ENCODE peak calls at places on chromosomes 16 and 17, in five cellular contexts. R is ascending aorta, M is sigmoid colon, W is thoracic aorta, U is GM13977. O is an unnamed sample.

GRCh38 chr16:16120382-16121184 is 102.7 kb downstream of the ABCC6 start:
- DNase-seq in U (no peak), W (no peak), M (peak), R (no peak), O (no peak)

GRCh38 chr16:85309656-85310587 is 197.7 kb upstream of the CIBAR2 start:
- DNase-seq in U (peak), W (no peak), M (peak), R (no peak), O (no peak)

GRCh38 chr16:85395207-85395912 is 217.8 kb upstream of the GSE1 start:
- DNase-seq in U (peak), M (peak), W (peak), R (peak), O (peak)

GRCh38 chr17:731943-732787 is at the start of gene TLCD3A:
- DNase-seq in M (peak), W (no peak), R (no peak), U (peak), O (no peak)

GRCh38 chr17:63995626-63996025 is 2.5 kb upstream of the PRR29 start:
- DNase-seq in M (peak), U (no peak), R (no peak), W (no peak), O (no peak)

GRCh38 chr16:1457489-1458245 is 13.3 kb upstream of the CCDC154 start:
- DNase-seq in W (no peak), M (no peak), U (no peak), R (no peak), O (no peak)

GRCh38 chr17:7707446-7707845 is 2.4 kb downstream of the EFNB3 start:
- DNase-seq in U (no peak), R (no peak), M (no peak), W (no peak), O (no peak)

GRCh38 chr16:53756329-53756996 is 52.5 kb downstream of the FTO start:
- DNase-seq in W (no peak), M (no peak), R (no peak), U (no peak), O (no peak)

GRCh38 chr16:88772871-88773811 is 11.9 kb downstream of the PIEZO1 start:
- DNase-seq in M (peak), W (no peak), U (no peak), R (peak), O (no peak)

GRCh38 chr16:74760007-74760767 is 14.4 kb downstream of the FA2H start:
- DNase-seq in M (no peak), U (peak), W (no peak), R (no peak), O (no peak)

GRCh38 chr17:59618894-59619312 is 792 bp upstream of the CLTC start:
- DNase-seq in U (no peak), W (peak), R (no peak), M (no peak), O (no peak)

GRCh38 chr17:81049372-81049911 is 14.5 kb downstream of the BAIAP2 start:
- DNase-seq in M (no peak), U (no peak), R (no peak), W (no peak), O (no peak)

GRCh38 chr17:22459953-22460350 is 767.6 kb downstream of the KCNJ18 start:
- DNase-seq in U (no peak), R (no peak), W (no peak), M (no peak), O (no peak)

GRCh38 chr17:76751416-76751993 is 13.6 kb downstream of the MFSD11 start:
- DNase-seq in M (no peak), W (no peak), R (no peak), U (no peak), O (no peak)

GRCh38 chr17:76354747-76355310 is 1.1 kb upstream of the PRPSAP1 start:
- DNase-seq in R (no peak), M (no peak), U (no peak), W (no peak), O (no peak)

GRCh38 chr16:78257376-78257728 is 157.9 kb downstream of the WWOX start:
- DNase-seq in U (no peak), M (no peak), W (no peak), R (no peak), O (no peak)

GRCh38 chr17:40373999-40374398 is 9.5 kb upstream of the GJD3 start:
- DNase-seq in U (no peak), M (no peak), W (no peak), R (no peak), O (no peak)

GRCh38 chr16:2032285-2033056 is 5.8 kb downstream of the NHERF2 start:
- DNase-seq in M (no peak), R (no peak), U (no peak), W (no peak), O (no peak)

GRCh38 chr17:32015245-32016013 is 8.2 kb downstream of the LRRC37B start:
- DNase-seq in W (no peak), R (no peak), U (no peak), M (no peak), O (no peak)

GRCh38 chr16:67992661-67993206 is 6.5 kb downstream of the DPEP2 start:
- DNase-seq in R (no peak), U (peak), M (no peak), W (no peak), O (no peak)

GRCh38 chr17:47870042-47870441 is 19.1 kb upstream of the SP6 start:
- DNase-seq in U (no peak), M (no peak), W (no peak), R (no peak), O (no peak)

GRCh38 chr16:1724491-1724890 is 18.5 kb downstream of the MAPK8IP3 start:
- DNase-seq in R (no peak), W (no peak), M (peak), U (no peak), O (no peak)

GRCh38 chr16:16122264-16122663 is 101.0 kb downstream of the ABCC6 start:
- DNase-seq in W (no peak), R (no peak), U (no peak), M (no peak), O (no peak)

GRCh38 chr17:30957741-30958140 is 13.1 kb upstream of the RNF135 start:
- DNase-seq in R (no peak), U (no peak), W (no peak), M (no peak), O (no peak)

GRCh38 chr17:15122857-15123256 is 142.3 kb downstream of the PMP22 start:
- DNase-seq in U (no peak), W (no peak), M (no peak), R (no peak), O (no peak)

GRCh38 chr17:60102632-60103047 is 23.9 kb upstream of the HEATR6 start:
- DNase-seq in R (no peak), U (peak), M (no peak), W (no peak), O (no peak)

GRCh38 chr16:65117701-65118448 is 4.0 kb downstream of the CDH11 start:
- DNase-seq in U (peak), R (no peak), M (peak), W (no peak), O (no peak)

GRCh38 chr17:33302394-33302793 is 9.3 kb upstream of the ASIC2 start:
- DNase-seq in R (no peak), M (no peak), W (no peak), U (no peak), O (no peak)

GRCh38 chr16:49837673-49838360 is 18.1 kb downstream of the ZNF423 start:
- DNase-seq in M (no peak), U (peak), R (no peak), W (no peak), O (no peak)

GRCh38 chr17:42883802-42884553 is 16.6 kb upstream of the G6PC1 start:
- DNase-seq in W (no peak), M (no peak), R (no peak), U (no peak), O (no peak)

GRCh38 chr17:42891539-42892152 is 9.0 kb upstream of the G6PC1 start:
- DNase-seq in R (peak), M (peak), U (no peak), W (no peak), O (no peak)

GRCh38 chr17:42889809-42890208 is 10.8 kb upstream of the G6PC1 start:
- DNase-seq in W (no peak), U (no peak), M (no peak), R (no peak), O (no peak)

GRCh38 chr17:42881768-42882565 is 18.6 kb upstream of the G6PC1 start:
- DNase-seq in W (no peak), R (no peak), U (no peak), M (no peak), O (no peak)

GRCh38 chr17:42886283-42887176 is 14.1 kb upstream of the G6PC1 start:
- DNase-seq in M (no peak), R (no peak), U (no peak), W (no peak), O (no peak)
- TF ChIP-seq CTCF in M (no peak), R (no peak), U (no peak), W (no peak), O (no peak)

DNA sequence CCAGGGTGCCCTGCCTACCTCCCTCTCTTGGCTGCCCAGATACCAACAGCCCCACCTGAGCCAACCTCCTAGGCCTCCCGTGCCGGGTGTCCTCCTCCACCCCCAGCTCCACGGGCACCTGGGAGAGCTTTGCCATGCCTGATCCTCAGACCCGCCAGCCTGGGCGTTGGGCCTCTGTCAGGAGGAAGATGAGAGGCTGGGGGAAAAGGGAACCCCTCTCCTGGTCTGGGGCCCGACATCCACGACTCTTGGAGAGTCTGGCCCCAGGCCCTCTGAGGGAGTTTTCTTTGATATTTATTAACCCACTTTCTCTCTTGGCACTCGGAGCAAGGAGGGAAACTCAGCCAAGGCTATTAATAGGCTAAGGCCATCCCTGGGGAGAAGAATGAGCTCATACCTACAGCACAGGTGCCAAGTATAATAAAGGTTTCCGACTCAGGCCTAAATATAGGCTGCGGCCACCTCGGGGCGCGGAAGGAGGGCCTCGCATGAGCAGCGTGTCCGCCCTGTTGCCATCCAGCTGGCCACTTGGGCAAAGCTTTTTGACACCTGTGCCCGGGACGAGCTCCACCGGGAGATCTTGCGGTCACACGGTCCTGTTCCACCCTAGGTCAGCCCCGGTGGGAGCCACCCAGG is 232.2 kb downstream of the ENGASE start:
- DNase-seq in W (peak), M (no peak), R (peak), U (no peak), O (no peak)
- TF ChIP-seq CTCF in W (no peak), M (no peak), R (no peak), U (no peak), O (no peak)

DNA sequence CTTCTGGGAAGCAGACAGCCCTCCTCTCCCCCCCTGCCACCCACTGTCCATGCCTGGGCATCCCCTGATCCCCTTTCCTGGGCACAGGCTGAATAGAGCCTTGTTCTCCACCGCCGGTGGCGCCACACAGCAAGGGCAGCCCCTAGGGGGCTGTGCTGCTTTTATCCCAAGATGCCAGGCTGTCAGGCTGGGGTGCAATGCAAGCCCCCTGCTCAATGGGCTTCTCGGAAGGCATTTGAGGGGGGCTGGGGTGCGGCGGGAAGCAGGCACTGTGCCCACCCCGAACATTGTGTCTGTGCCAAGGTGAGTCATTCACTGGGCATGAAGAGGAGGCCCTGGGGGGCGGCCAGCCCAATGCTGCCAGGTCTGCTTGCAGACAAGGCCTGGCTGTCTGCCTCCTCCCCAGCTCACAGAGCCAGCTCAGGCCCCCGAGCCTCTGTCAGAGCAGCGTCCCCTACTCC is 1.5 kb upstream of the GFAP start:
- DNase-seq in W (peak), U (no peak), M (peak), R (no peak), O (no peak)
- TF ChIP-seq CTCF in W (no peak), U (no peak), M (no peak), R (no peak), O (no peak)

DNA sequence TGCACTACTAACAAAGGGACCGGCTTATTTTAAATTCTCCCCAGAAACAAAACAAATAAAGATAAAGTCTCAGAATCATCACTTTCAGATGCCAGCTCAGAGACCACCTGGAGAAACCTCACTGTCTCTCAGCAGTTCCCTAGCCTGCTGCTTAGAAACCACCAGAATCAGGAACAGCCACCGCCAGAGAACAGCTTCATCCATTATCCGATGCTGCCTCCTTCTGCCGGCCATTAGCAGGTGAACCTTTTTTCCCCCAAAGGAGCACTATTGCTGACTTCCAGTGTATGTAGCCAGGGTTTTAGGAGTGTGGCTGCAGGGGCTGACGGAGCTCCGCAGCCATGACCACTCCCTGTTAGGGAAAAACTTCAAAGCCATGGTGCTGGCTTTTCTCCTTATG is 171.2 kb upstream of the DYNLRB2 start:
- DNase-seq in W (no peak), M (peak), R (no peak), U (no peak), O (no peak)
- TF ChIP-seq CTCF in W (peak), M (peak), R (peak), U (peak), O (no peak)

GRCh38 chr17:18143044-18143936 is 34.7 kb downstream of the MYO15A start:
- DNase-seq in U (no peak), W (no peak), R (no peak), M (no peak), O (no peak)
- TF ChIP-seq CTCF in U (peak), W (no peak), R (no peak), M (no peak), O (no peak)

GRCh38 chr16:3123986-3124886 is 10.6 kb upstream of the ZNF213 start:
- DNase-seq in M (peak), W (peak), U (peak), R (peak), O (peak)
- TF ChIP-seq CTCF in M (peak), W (peak), U (peak), R (no peak), O (no peak)

GRCh38 chr17:29077320-29077719 is 34.4 kb downstream of the PIPOX start:
- DNase-seq in R (no peak), W (no peak), M (no peak), U (no peak), O (no peak)

GRCh38 chr17:29078183-29079045 is 35.5 kb downstream of the PIPOX start:
- DNase-seq in R (no peak), M (no peak), W (no peak), U (no peak), O (no peak)

GRCh38 chr17:29079887-29080286 is 36.9 kb downstream of the PIPOX start:
- DNase-seq in R (no peak), M (no peak), U (no peak), W (no peak), O (no peak)

GRCh38 chr17:29079433-29079832 is 36.5 kb downstream of the PIPOX start:
- DNase-seq in R (no peak), W (no peak), U (no peak), M (no peak), O (no peak)

DNA sequence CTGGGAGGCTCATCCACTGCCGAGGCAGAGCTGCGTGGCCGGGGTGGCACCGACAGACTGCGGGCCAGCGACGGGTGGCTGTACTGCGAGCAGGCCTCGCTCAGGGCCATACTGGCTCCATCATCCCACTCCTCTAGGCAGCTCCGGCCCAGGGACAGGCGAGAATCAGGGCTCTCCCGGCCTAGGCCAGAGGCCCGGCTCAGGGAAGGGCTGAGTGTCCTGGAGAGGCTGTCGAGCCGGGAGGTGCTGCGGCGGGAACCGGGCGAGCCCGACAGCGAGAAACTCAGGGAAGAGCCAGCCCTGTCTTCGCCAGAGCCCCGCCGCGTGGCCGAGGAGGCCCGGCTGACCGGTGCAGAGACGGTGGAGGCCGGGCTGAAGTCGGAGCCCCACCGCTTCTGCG is 37.4 kb downstream of the PIPOX start:
- DNase-seq in W (no peak), R (no peak), M (no peak), U (no peak), O (no peak)
- TF ChIP-seq CTCF in W (no peak), R (no peak), M (no peak), U (no peak), O (no peak)

O was measured in omental fat pad.